ENCODE peak calls at places on chromosomes 2 and 18, in seven cellular contexts. R is uterus, V is Peyer's patch, F is colonic mucosa, J is trophoblast cell, H is transverse colon, I is esophagus squamous epithelium. S is an unnamed sample.

GRCh38 chr2:121824264-121824663 is 68.8 kb downstream of the TSN start:
- DNase-seq in R (no peak), V (no peak), F (no peak), J (no peak), H (no peak), I (no peak), S (no peak)

GRCh38 chr18:76350134-76351025 is 144.7 kb downstream of the ZNF516 start:
- DNase-seq in R (peak; percentile 40), V (no peak), F (no peak), J (no peak), H (no peak), I (no peak), S (no peak)

GRCh38 chr2:183825710-183826109 is 701.5 kb downstream of the NUP35 start:
- DNase-seq in R (no peak), V (no peak), F (no peak), J (no peak), H (no peak), I (no peak), S (no peak)

GRCh38 chr2:102520801-102521200 is 47.8 kb downstream of the SLC9A4 start:
- DNase-seq in R (no peak), V (no peak), F (no peak), J (no peak), H (no peak), I (no peak), S (no peak)

GRCh38 chr2:44680983-44681481 is 260.5 kb upstream of the SIX3 start:
- DNase-seq in R (no peak), V (no peak), F (no peak), J (no peak), H (no peak), I (no peak), S (no peak)

GRCh38 chr2:209661286-209661685 is 110.3 kb upstream of the UNC80 start:
- DNase-seq in R (no peak), V (no peak), F (no peak), J (no peak), H (no peak), I (no peak), S (no peak)

GRCh38 chr2:20144861-20145260 is 80.1 kb downstream of the SDC1 start:
- DNase-seq in R (no peak), V (no peak), F (no peak), J (peak; percentile 93), H (no peak), I (no peak), S (no peak)

GRCh38 chr2:216292886-216293291 is 79.4 kb downstream of the MARCHF4 start:
- DNase-seq in R (no peak), V (no peak), F (no peak), J (no peak), H (no peak), I (no peak), S (no peak)

GRCh38 chr2:198316852-198317395 is 512.5 kb downstream of the PLCL1 start:
- DNase-seq in R (no peak), V (no peak), F (peak; percentile 64), J (peak; percentile 91), H (peak; percentile 42), I (no peak), S (no peak)

GRCh38 chr18:5196253-5197031 is 615 bp downstream of the AKAIN1 start:
- DNase-seq in R (no peak), V (no peak), F (no peak), J (no peak), H (no peak), I (no peak), S (no peak)
- H3K4me3 ChIP-seq in R (no peak overlapping the region), V (no peak overlapping the region), F (no peak overlapping the region), J (no peak overlapping the region), H (no peak overlapping the region), I (no peak overlapping the region), S (no peak overlapping the region)

GRCh38 chr18:21100141-21100540 is 11.5 kb downstream of the ROCK1 start:
- DNase-seq in R (no peak), V (no peak), F (no peak), J (no peak), H (no peak), I (no peak), S (no peak)
- H3K27ac ChIP-seq in R (no peak overlapping the region), V (no peak overlapping the region), F (no peak overlapping the region), J (no peak overlapping the region), H (no peak overlapping the region), I (no peak overlapping the region), S (no peak overlapping the region)

GRCh38 chr2:57333221-57333620 is 713.4 kb upstream of the VRK2 start:
- DNase-seq in R (no peak), V (no peak), F (no peak), J (no peak), H (no peak), I (no peak), S (no peak)
- H3K4me1 ChIP-seq in R (no peaks in the 10 kb centered on the region), V (no peaks in the 10 kb centered on the region), F (no peaks in the 10 kb centered on the region), J (no peaks in the 10 kb centered on the region), H (no peaks in the 10 kb centered on the region), I (no peaks in the 10 kb centered on the region), S (no peaks in the 10 kb centered on the region)

DNA sequence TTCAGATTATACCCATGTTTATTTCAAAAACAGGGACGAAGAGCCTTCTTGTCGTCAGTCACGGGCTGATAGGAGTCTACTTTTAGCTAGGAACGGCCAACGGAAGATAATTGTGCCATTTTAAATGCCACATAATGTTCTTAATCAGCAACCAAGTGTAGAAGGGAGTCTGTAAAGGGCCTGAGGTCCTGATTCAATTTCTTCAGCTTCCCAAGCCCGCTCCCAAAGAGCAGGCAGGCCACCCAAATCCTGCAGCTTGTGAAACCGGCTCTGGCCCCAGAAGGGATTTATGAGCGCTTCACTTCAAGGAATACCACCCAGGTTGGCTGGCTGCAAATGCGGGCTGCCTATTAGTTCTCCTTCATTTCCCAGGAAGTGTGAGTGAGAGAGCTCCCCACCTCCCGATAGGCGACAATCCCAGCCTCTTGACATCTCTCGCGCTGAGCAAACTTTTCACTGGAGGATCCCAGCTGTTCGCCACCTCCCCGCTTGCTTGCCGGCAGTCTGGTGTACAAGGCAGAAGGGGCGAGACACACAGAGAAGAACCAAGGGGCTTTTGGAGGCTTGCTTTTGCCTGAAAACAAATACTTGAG is 272.9 kb downstream of the CDH20 start:
- DNase-seq in R (peak; percentile 25), V (no peak), F (no peak), J (peak; percentile 76), H (no peak), I (no peak), S (no peak)
- H3K4me3 ChIP-seq in R (no peak overlapping the region), V (no peak overlapping the region), F (no peak overlapping the region), J (no peak overlapping the region), H (no peak overlapping the region), I (peak overlapping the region; percentile 24), S (peak overlapping the region; percentile 33)

GRCh38 chr2:239954166-239955085 is 70.7 kb downstream of the NDUFA10 start:
- DNase-seq in R (peak; percentile 41), V (no peak), F (peak; percentile 36), J (no peak), H (no peak), I (no peak), S (peak; percentile 38)
- H3K27ac ChIP-seq in R (peak overlapping the region; percentile 77), V (no peak overlapping the region), F (no peak overlapping the region), J (no peak overlapping the region), H (peak overlapping the region; percentile 65), I (peak overlapping the region; percentile 75), S (no peak overlapping the region)

GRCh38 chr18:45548614-45549013 is 66.7 kb upstream of the SLC14A2 start:
- DNase-seq in R (no peak), V (no peak), F (no peak), J (no peak), H (no peak), I (no peak), S (no peak)

GRCh38 chr18:45542043-45542442 is 73.2 kb upstream of the SLC14A2 start:
- DNase-seq in R (no peak), V (no peak), F (no peak), J (no peak), H (no peak), I (no peak), S (no peak)

GRCh38 chr18:45551417-45551816 is 63.9 kb upstream of the SLC14A2 start:
- DNase-seq in R (no peak), V (no peak), F (no peak), J (no peak), H (no peak), I (no peak), S (no peak)

GRCh38 chr18:45549296-45549695 is 66.0 kb upstream of the SLC14A2 start:
- DNase-seq in R (no peak), V (no peak), F (no peak), J (no peak), H (no peak), I (no peak), S (no peak)

GRCh38 chr18:45547910-45548309 is 67.4 kb upstream of the SLC14A2 start:
- DNase-seq in R (no peak), V (no peak), F (no peak), J (no peak), H (no peak), I (no peak), S (no peak)
- H3K4me1 ChIP-seq in R (no peaks in the 10 kb centered on the region), V (no peaks in the 10 kb centered on the region), F (no peaks in the 10 kb centered on the region), J (no peaks in the 10 kb centered on the region), H (no peaks in the 10 kb centered on the region), I (no peaks in the 10 kb centered on the region), S (no peaks in the 10 kb centered on the region)

GRCh38 chr2:163732718-163733117 is 3.1 kb downstream of the FIGN start:
- DNase-seq in R (no peak), V (no peak), F (no peak), J (no peak), H (no peak), I (no peak), S (no peak)

GRCh38 chr2:163734401-163734800 is 1.4 kb downstream of the FIGN start:
- DNase-seq in R (no peak), V (no peak), F (no peak), J (no peak), H (no peak), I (no peak), S (no peak)

GRCh38 chr2:163734911-163735691 is 707 bp downstream of the FIGN start:
- DNase-seq in R (no peak), V (no peak), F (no peak), J (peak; percentile 34), H (no peak), I (no peak), S (no peak)

GRCh38 chr2:163731735-163732134 is 4.1 kb downstream of the FIGN start:
- DNase-seq in R (no peak), V (no peak), F (no peak), J (no peak), H (no peak), I (no peak), S (no peak)

GRCh38 chr2:163733301-163733938 is 2.4 kb downstream of the FIGN start:
- DNase-seq in R (no peak), V (no peak), F (no peak), J (no peak), H (no peak), I (no peak), S (no peak)
- H3K4me3 ChIP-seq in R (peak overlapping the region; percentile 78), V (no peak overlapping the region), F (no peak overlapping the region), J (no peak overlapping the region), H (no peak overlapping the region), I (peak overlapping the region; percentile 72), S (peak overlapping the region; percentile 57)

S was measured in lower lobe of right lung.